ENCODE peak calls at places on chromosomes 4 and X, in eight cellular contexts. T is ovary, S is neural crest cell, X is colonic mucosa, A is NB4, N is choroid plexus epithelial cell, F is upper lobe of right lung, Z is cardiac muscle cell. O is an unnamed sample.

GRCh38 chr4:53717064-53717549 is 125.8 kb upstream of the LNX1 start:
- DNase-seq in A (peak), S (no peak), Z (peak), N (peak), F (no peak), X (no peak), T (no peak), O (no peak)

GRCh38 chr4:83771113-83771705 is 235.3 kb downstream of the GPAT3 start:
- DNase-seq in F (no peak), Z (peak), N (peak), S (peak), X (no peak), A (peak), T (no peak), O (no peak)

GRCh38 chrX:20265221-20265725 is 1.4 kb downstream of the RPS6KA3 start:
- DNase-seq in N (peak), A (peak), T (peak), X (peak), F (peak), S (peak), Z (peak), O (no peak)

GRCh38 chrX:36983831-36984230 is 24.3 kb upstream of the FAM47C start:
- DNase-seq in Z (no peak), N (no peak), F (no peak), A (no peak), X (no peak), T (no peak), S (no peak), O (no peak)

GRCh38 chr4:39976945-39977488 is 694 bp downstream of the PDS5A start:
- DNase-seq in A (peak), F (peak), N (peak), Z (peak), S (peak), X (peak), T (peak), O (no peak)

GRCh38 chr4:108763226-108763593 is 357 bp upstream of the ETNPPL start:
- DNase-seq in Z (peak), S (no peak), F (no peak), T (no peak), A (no peak), X (no peak), N (no peak), O (no peak)

GRCh38 chrX:120367390-120368100 is 5.7 kb downstream of the ATP1B4 start:
- DNase-seq in F (no peak), S (no peak), Z (no peak), T (no peak), A (no peak), N (no peak), X (no peak), O (no peak)

GRCh38 chr4:83082777-83083176 is 31.8 kb downstream of the PLAC8 start:
- DNase-seq in T (no peak), X (no peak), F (no peak), A (peak), N (no peak), Z (peak), S (no peak), O (no peak)

GRCh38 chr4:99642725-99643489 is 14.7 kb downstream of the C4orf54 start:
- DNase-seq in F (no peak), S (no peak), A (no peak), Z (peak), X (no peak), T (peak), N (no peak), O (no peak)

GRCh38 chrX:93422693-93423092 is 250.7 kb downstream of the NAP1L3 start:
- DNase-seq in F (no peak), T (no peak), X (peak), S (peak), A (peak), N (no peak), Z (peak), O (no peak)

GRCh38 chr4:77950204-77950603 is 87.6 kb downstream of the MRPL1 start:
- DNase-seq in F (no peak), X (no peak), N (no peak), Z (no peak), A (no peak), S (no peak), T (no peak), O (no peak)

GRCh38 chrX:48800574-48801280 is 1.1 kb upstream of the HDAC6 start:
- DNase-seq in A (peak), N (peak), Z (no peak), F (no peak), S (no peak), X (no peak), T (no peak), O (no peak)

GRCh38 chrX:125769628-125770027 is 396.5 kb downstream of the DCAF12L2 start:
- DNase-seq in F (no peak), X (no peak), Z (no peak), N (no peak), S (no peak), A (no peak), T (no peak), O (no peak)

GRCh38 chr4:37561803-37562207 is 124.4 kb downstream of the RELL1 start:
- DNase-seq in X (no peak), T (no peak), A (no peak), N (peak), S (no peak), F (no peak), Z (peak), O (peak)

GRCh38 chr4:95421869-95422268 is 126.9 kb downstream of the UNC5C start:
- DNase-seq in F (no peak), A (peak), X (no peak), S (no peak), Z (no peak), N (no peak), T (no peak), O (no peak)

GRCh38 chr4:8332891-8333331 is 63.4 kb downstream of the HTRA3 start:
- DNase-seq in S (no peak), Z (no peak), T (no peak), F (peak), N (no peak), A (no peak), X (no peak), O (no peak)

GRCh38 chr4:144350706-144351105 is 210.2 kb upstream of the GYPA start:
- DNase-seq in N (peak), A (no peak), T (no peak), X (no peak), F (no peak), Z (peak), S (no peak), O (no peak)

GRCh38 chr4:143393195-143393594 is 56.5 kb downstream of the GAB1 start:
- DNase-seq in T (no peak), X (no peak), N (no peak), F (no peak), A (no peak), S (no peak), Z (no peak), O (no peak)

GRCh38 chr4:110898290-110898689 is 275.4 kb upstream of the PITX2 start:
- DNase-seq in F (no peak), X (no peak), S (no peak), T (no peak), Z (no peak), N (no peak), A (no peak), O (no peak)

GRCh38 chr4:176187610-176188009 is 7.8 kb downstream of the SPATA4 start:
- DNase-seq in N (peak), F (no peak), A (no peak), Z (no peak), S (no peak), T (no peak), X (no peak), O (no peak)

GRCh38 chr4:154822775-154823174 is 41.7 kb downstream of the RBM46 start:
- DNase-seq in S (no peak), N (peak), Z (peak), A (no peak), T (no peak), F (no peak), X (no peak), O (no peak)

GRCh38 chr4:169094656-169095231 is 84.7 kb upstream of the CBR4 start:
- DNase-seq in A (no peak), Z (no peak), N (no peak), T (no peak), S (no peak), X (no peak), F (no peak), O (no peak)

GRCh38 chr4:156732634-156733033 is 239.0 kb downstream of the PDGFC start:
- DNase-seq in N (no peak), F (no peak), S (no peak), A (no peak), T (no peak), X (no peak), Z (peak), O (no peak)

GRCh38 chr4:148069086-148070010 is 337.5 kb downstream of the ARHGAP10 start:
- DNase-seq in F (no peak), N (no peak), S (no peak), A (no peak), T (no peak), X (no peak), Z (no peak), O (no peak)

GRCh38 chr4:83036991-83037390 is 2.0 kb downstream of the COPS4 start:
- DNase-seq in F (no peak), N (no peak), Z (no peak), S (no peak), X (no peak), T (no peak), A (peak), O (no peak)

GRCh38 chr4:68461790-68462189 is 14.5 kb downstream of the TMPRSS11E start:
- DNase-seq in S (no peak), N (no peak), F (no peak), X (no peak), A (no peak), T (no peak), Z (no peak), O (no peak)

GRCh38 chrX:19535481-19535880 is 20.2 kb upstream of the MAP3K15 start:
- DNase-seq in Z (peak), F (no peak), A (peak), N (peak), X (no peak), S (no peak), T (no peak), O (no peak)

GRCh38 chr4:130053723-130054122 is 957.8 kb downstream of the C4orf33 start:
- DNase-seq in Z (no peak), T (no peak), F (no peak), N (no peak), X (no peak), S (no peak), A (no peak), O (no peak)

GRCh38 chrX:24946369-24946768 is 69.4 kb downstream of the ARX start:
- DNase-seq in X (no peak), S (no peak), A (no peak), F (no peak), T (no peak), N (no peak), Z (no peak), O (no peak)

GRCh38 chr4:62342346-62342745 is 1142.2 kb downstream of the ADGRL3 start:
- DNase-seq in N (no peak), X (no peak), F (no peak), S (no peak), A (no peak), T (no peak), Z (no peak), O (no peak)

GRCh38 chrX:23578079-23578478 is 89.2 kb upstream of the PRDX4 start:
- DNase-seq in F (no peak), A (no peak), X (no peak), N (peak), T (no peak), Z (peak), S (no peak), O (no peak)

GRCh38 chr4:48780867-48781219 is 764 bp upstream of the FRYL start:
- DNase-seq in N (peak), T (peak), F (no peak), A (peak), X (peak), Z (peak), S (no peak), O (no peak)

GRCh38 chrX:39398215-39398972 is 597.1 kb downstream of the MID1IP1 start:
- DNase-seq in T (peak), N (no peak), S (no peak), Z (no peak), X (no peak), A (no peak), F (no peak), O (no peak)

GRCh38 chr4:183563874-183564273 is 59.0 kb downstream of the ING2 start:
- DNase-seq in F (no peak), A (peak), X (no peak), Z (peak), S (no peak), N (peak), T (peak), O (no peak)

GRCh38 chrX:129741880-129742758 is 3.3 kb downstream of the XPNPEP2 start:
- DNase-seq in F (no peak), A (no peak), T (no peak), N (no peak), X (no peak), Z (peak), S (peak), O (no peak)

GRCh38 chrX:55489315-55490009 is at the start of gene USP51:
- DNase-seq in Z (peak), A (peak), T (peak), X (peak), N (peak), S (peak), F (peak), O (peak)
- TF ChIP-seq CTCF in Z (no peak), A (no peak), T (no peak), X (no peak), N (peak), S (peak), F (no peak), O (no peak)

GRCh38 chr4:135243960-135244561 is 1042.5 kb upstream of the PABPC4L start:
- DNase-seq in S (no peak), F (no peak), Z (no peak), X (no peak), N (peak), T (no peak), A (no peak), O (no peak)
- TF ChIP-seq CTCF in S (no peak), F (no peak), Z (no peak), X (no peak), N (no peak), T (no peak), A (no peak), O (no peak)

GRCh38 chr4:120616041-120616440 is 306.5 kb downstream of the PRDM5 start:
- DNase-seq in Z (no peak), S (no peak), X (no peak), A (no peak), F (no peak), N (no peak), T (no peak), O (no peak)

GRCh38 chr4:120611092-120611491 is 311.4 kb downstream of the PRDM5 start:
- DNase-seq in F (no peak), X (no peak), Z (no peak), T (no peak), S (no peak), N (no peak), A (no peak), O (no peak)

DNA sequence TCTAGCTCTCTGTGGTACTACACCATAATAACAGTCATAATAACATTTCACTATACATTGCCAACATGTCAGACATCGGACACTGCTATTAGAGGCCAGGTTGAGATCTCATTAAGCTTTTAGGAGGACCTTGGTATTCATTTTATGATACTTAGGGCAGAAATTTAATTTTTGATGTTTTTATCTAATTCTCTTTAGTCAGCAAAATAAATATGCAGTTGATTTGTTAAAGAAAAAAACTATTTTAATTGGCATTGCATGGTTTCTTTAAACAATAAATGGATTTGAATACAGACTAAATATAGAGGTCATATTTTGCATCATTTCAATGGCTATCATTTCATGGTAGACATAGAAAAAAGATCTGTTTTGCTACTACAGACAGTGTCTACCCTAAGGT is 308.7 kb downstream of the PRDM5 start:
- DNase-seq in A (no peak), N (no peak), X (no peak), S (no peak), T (no peak), Z (no peak), F (no peak), O (no peak)
- TF ChIP-seq CTCF in A (no peak), N (no peak), X (no peak), S (no peak), T (no peak), Z (no peak), F (no peak), O (no peak)

GRCh38 chr4:52107745-52108144 is 56.6 kb downstream of the SPATA18 start:
- DNase-seq in Z (no peak), T (no peak), F (no peak), X (no peak), N (peak), S (no peak), A (peak), O (no peak)
- TF ChIP-seq CTCF in Z (peak), T (no peak), F (no peak), X (no peak), N (peak), S (no peak), A (no peak), O (no peak)

DNA sequence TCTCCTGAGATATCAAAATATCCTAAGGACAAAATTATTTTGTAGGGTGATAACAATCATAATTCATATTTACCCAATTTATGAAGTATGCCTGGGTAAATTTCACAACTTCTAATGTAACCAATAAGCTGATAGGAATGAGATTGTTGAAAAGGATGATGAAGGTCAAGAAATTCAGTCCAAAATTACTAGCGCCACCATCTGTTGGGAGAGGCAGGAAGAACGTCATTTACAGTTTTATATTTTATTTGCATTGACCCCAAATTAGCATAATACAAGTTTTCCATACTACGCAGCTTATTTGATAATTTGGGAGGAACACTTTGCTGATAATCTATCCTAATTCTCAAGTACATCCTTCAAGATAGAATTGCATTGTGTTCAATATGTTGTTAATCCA is 78.7 kb downstream of the ATP8A1 start:
- DNase-seq in Z (no peak), X (no peak), S (no peak), T (no peak), N (no peak), F (no peak), A (no peak), O (no peak)
- TF ChIP-seq CTCF in Z (no peak), X (no peak), S (no peak), T (no peak), N (no peak), F (no peak), A (peak), O (no peak)

GRCh38 chr4:10347815-10348214 is 109.4 kb downstream of the ZNF518B start:
- DNase-seq in A (no peak), Z (no peak), N (no peak), F (no peak), S (no peak), X (no peak), T (no peak), O (no peak)
- TF ChIP-seq CTCF in A (no peak), Z (no peak), N (no peak), F (no peak), S (no peak), X (no peak), T (no peak), O (no peak)

O was measured in esophagus muscularis mucosa.